ENCODE peak calls at places on chromosome X, in five cellular contexts. One of them, this sample, is unnamed.

GRCh38 chrX:75273483-75273882 is 402 bp upstream of the UPRT start:
- DNase-seq in central memory CD4-positive, alpha-beta T cell: no peak
- DNase-seq in NCI-H2081 treated with DMSO at 0.1 percent for 48 hours: no peak
- DNase-seq in AG04450: no peak
- DNase-seq in NCI-H1105 treated with DMSO at 0.1 percent for 48 hours: no peak
- DNase-seq in this sample: no peak

GRCh38 chrX:134537179-134537945 is 77.4 kb downstream of the HPRT1 start:
- DNase-seq in central memory CD4-positive, alpha-beta T cell: no peak
- DNase-seq in NCI-H2081 treated with DMSO at 0.1 percent for 48 hours: no peak
- DNase-seq in AG04450: no peak
- DNase-seq in NCI-H1105 treated with DMSO at 0.1 percent for 48 hours: no peak
- DNase-seq in this sample: no peak

GRCh38 chrX:39854772-39855747 is 242.7 kb downstream of the BCOR start:
- DNase-seq in central memory CD4-positive, alpha-beta T cell: peak
- DNase-seq in NCI-H2081 treated with DMSO at 0.1 percent for 48 hours: no peak
- DNase-seq in AG04450: no peak
- DNase-seq in NCI-H1105 treated with DMSO at 0.1 percent for 48 hours: no peak
- DNase-seq in this sample: peak

GRCh38 chrX:56728752-56729151 is 291 bp upstream of the NBDY start:
- DNase-seq in central memory CD4-positive, alpha-beta T cell: peak
- DNase-seq in NCI-H2081 treated with DMSO at 0.1 percent for 48 hours: peak
- DNase-seq in AG04450: no peak
- DNase-seq in NCI-H1105 treated with DMSO at 0.1 percent for 48 hours: peak
- DNase-seq in this sample: peak

GRCh38 chrX:130155564-130155963 is 10.1 kb downstream of the AIFM1 start:
- DNase-seq in central memory CD4-positive, alpha-beta T cell: no peak
- DNase-seq in NCI-H2081 treated with DMSO at 0.1 percent for 48 hours: no peak
- DNase-seq in AG04450: no peak
- DNase-seq in NCI-H1105 treated with DMSO at 0.1 percent for 48 hours: no peak
- DNase-seq in this sample: no peak

GRCh38 chrX:78514852-78515251 is 144.3 kb downstream of the RTL3 start:
- DNase-seq in central memory CD4-positive, alpha-beta T cell: peak
- DNase-seq in NCI-H2081 treated with DMSO at 0.1 percent for 48 hours: no peak
- DNase-seq in AG04450: no peak
- DNase-seq in NCI-H1105 treated with DMSO at 0.1 percent for 48 hours: no peak
- DNase-seq in this sample: peak

GRCh38 chrX:8341814-8342590 is 122.6 kb upstream of the VCX3B start:
- DNase-seq in central memory CD4-positive, alpha-beta T cell: no peak
- DNase-seq in NCI-H2081 treated with DMSO at 0.1 percent for 48 hours: no peak
- DNase-seq in AG04450: no peak
- DNase-seq in NCI-H1105 treated with DMSO at 0.1 percent for 48 hours: no peak
- DNase-seq in this sample: no peak

GRCh38 chrX:42803320-42803719 is 25.4 kb upstream of the PPP1R2C start:
- DNase-seq in central memory CD4-positive, alpha-beta T cell: no peak
- DNase-seq in NCI-H2081 treated with DMSO at 0.1 percent for 48 hours: no peak
- DNase-seq in AG04450: no peak
- DNase-seq in NCI-H1105 treated with DMSO at 0.1 percent for 48 hours: no peak
- DNase-seq in this sample: no peak

GRCh38 chrX:1027133-1027532 is 185.3 kb downstream of the CRLF2 start:
- DNase-seq in central memory CD4-positive, alpha-beta T cell: no peak
- DNase-seq in NCI-H2081 treated with DMSO at 0.1 percent for 48 hours: no peak
- DNase-seq in AG04450: no peak
- DNase-seq in NCI-H1105 treated with DMSO at 0.1 percent for 48 hours: no peak
- DNase-seq in this sample: peak

GRCh38 chrX:9899640-9900075 is 67.5 kb upstream of the CLDN34 start:
- DNase-seq in central memory CD4-positive, alpha-beta T cell: no peak
- DNase-seq in NCI-H2081 treated with DMSO at 0.1 percent for 48 hours: no peak
- DNase-seq in AG04450: peak
- DNase-seq in NCI-H1105 treated with DMSO at 0.1 percent for 48 hours: no peak
- DNase-seq in this sample: peak

GRCh38 chrX:75291611-75292010 is 17.7 kb downstream of the UPRT start:
- DNase-seq in central memory CD4-positive, alpha-beta T cell: no peak
- DNase-seq in NCI-H2081 treated with DMSO at 0.1 percent for 48 hours: no peak
- DNase-seq in AG04450: no peak
- DNase-seq in NCI-H1105 treated with DMSO at 0.1 percent for 48 hours: no peak
- DNase-seq in this sample: no peak

GRCh38 chrX:153970398-153971123 is 1.1 kb downstream of the HCFC1 start:
- DNase-seq in central memory CD4-positive, alpha-beta T cell: no peak
- DNase-seq in NCI-H2081 treated with DMSO at 0.1 percent for 48 hours: no peak
- DNase-seq in AG04450: no peak
- DNase-seq in NCI-H1105 treated with DMSO at 0.1 percent for 48 hours: peak
- DNase-seq in this sample: peak

GRCh38 chrX:49053223-49054072 is 5.4 kb upstream of the CCDC120 start:
- DNase-seq in central memory CD4-positive, alpha-beta T cell: peak
- DNase-seq in NCI-H2081 treated with DMSO at 0.1 percent for 48 hours: no peak
- DNase-seq in AG04450: no peak
- DNase-seq in NCI-H1105 treated with DMSO at 0.1 percent for 48 hours: peak
- DNase-seq in this sample: peak

GRCh38 chrX:22073928-22074327 is 41.8 kb downstream of the PHEX start:
- DNase-seq in central memory CD4-positive, alpha-beta T cell: no peak
- DNase-seq in NCI-H2081 treated with DMSO at 0.1 percent for 48 hours: no peak
- DNase-seq in AG04450: no peak
- DNase-seq in NCI-H1105 treated with DMSO at 0.1 percent for 48 hours: no peak
- DNase-seq in this sample: no peak

GRCh38 chrX:124211312-124211942 is 121.0 kb upstream of the TEX13D start:
- DNase-seq in central memory CD4-positive, alpha-beta T cell: peak
- DNase-seq in NCI-H2081 treated with DMSO at 0.1 percent for 48 hours: peak
- DNase-seq in AG04450: no peak
- DNase-seq in NCI-H1105 treated with DMSO at 0.1 percent for 48 hours: peak
- DNase-seq in this sample: peak

GRCh38 chrX:150196300-150196699 is 166.8 kb upstream of the MAMLD1 start:
- DNase-seq in central memory CD4-positive, alpha-beta T cell: no peak
- DNase-seq in NCI-H2081 treated with DMSO at 0.1 percent for 48 hours: no peak
- DNase-seq in AG04450: no peak
- DNase-seq in NCI-H1105 treated with DMSO at 0.1 percent for 48 hours: no peak
- DNase-seq in this sample: no peak

GRCh38 chrX:24395775-24396174 is 35.3 kb downstream of the SUPT20HL1 start:
- DNase-seq in central memory CD4-positive, alpha-beta T cell: peak
- DNase-seq in NCI-H2081 treated with DMSO at 0.1 percent for 48 hours: peak
- DNase-seq in AG04450: peak
- DNase-seq in NCI-H1105 treated with DMSO at 0.1 percent for 48 hours: peak
- DNase-seq in this sample: peak

GRCh38 chrX:79182616-79183015 is 38.1 kb downstream of the GPR174 start:
- DNase-seq in central memory CD4-positive, alpha-beta T cell: no peak
- DNase-seq in NCI-H2081 treated with DMSO at 0.1 percent for 48 hours: no peak
- DNase-seq in AG04450: no peak
- DNase-seq in NCI-H1105 treated with DMSO at 0.1 percent for 48 hours: no peak
- DNase-seq in this sample: peak

GRCh38 chrX:19739683-19740082 is 147.7 kb downstream of the SH3KBP1 start:
- DNase-seq in central memory CD4-positive, alpha-beta T cell: peak
- DNase-seq in NCI-H2081 treated with DMSO at 0.1 percent for 48 hours: no peak
- DNase-seq in AG04450: peak
- DNase-seq in NCI-H1105 treated with DMSO at 0.1 percent for 48 hours: no peak
- DNase-seq in this sample: peak

GRCh38 chrX:83422836-83423235 is 85.3 kb upstream of the POU3F4 start:
- DNase-seq in central memory CD4-positive, alpha-beta T cell: no peak
- DNase-seq in NCI-H2081 treated with DMSO at 0.1 percent for 48 hours: no peak
- DNase-seq in AG04450: no peak
- DNase-seq in NCI-H1105 treated with DMSO at 0.1 percent for 48 hours: no peak
- DNase-seq in this sample: no peak

GRCh38 chrX:13014111-13015094 is 30.0 kb downstream of the FAM9C start:
- DNase-seq in central memory CD4-positive, alpha-beta T cell: no peak
- DNase-seq in NCI-H2081 treated with DMSO at 0.1 percent for 48 hours: no peak
- DNase-seq in AG04450: no peak
- DNase-seq in NCI-H1105 treated with DMSO at 0.1 percent for 48 hours: no peak
- DNase-seq in this sample: no peak

GRCh38 chrX:110123331-110123782 is 120.4 kb downstream of the TMEM164 start:
- DNase-seq in central memory CD4-positive, alpha-beta T cell: no peak
- DNase-seq in NCI-H2081 treated with DMSO at 0.1 percent for 48 hours: no peak
- DNase-seq in AG04450: no peak
- DNase-seq in NCI-H1105 treated with DMSO at 0.1 percent for 48 hours: no peak
- DNase-seq in this sample: no peak

GRCh38 chrX:66863721-66864120 is 224.8 kb upstream of the EDA2R start:
- DNase-seq in central memory CD4-positive, alpha-beta T cell: no peak
- DNase-seq in NCI-H2081 treated with DMSO at 0.1 percent for 48 hours: no peak
- DNase-seq in AG04450: no peak
- DNase-seq in NCI-H1105 treated with DMSO at 0.1 percent for 48 hours: no peak
- DNase-seq in this sample: no peak

GRCh38 chrX:65697915-65698796 is 30.7 kb downstream of the MSN start:
- DNase-seq in central memory CD4-positive, alpha-beta T cell: peak
- DNase-seq in NCI-H2081 treated with DMSO at 0.1 percent for 48 hours: no peak
- DNase-seq in AG04450: no peak
- DNase-seq in NCI-H1105 treated with DMSO at 0.1 percent for 48 hours: no peak
- DNase-seq in this sample: peak

GRCh38 chrX:31228415-31228832 is 156.6 kb upstream of the FTHL17 start:
- DNase-seq in central memory CD4-positive, alpha-beta T cell: no peak
- DNase-seq in NCI-H2081 treated with DMSO at 0.1 percent for 48 hours: no peak
- DNase-seq in AG04450: peak
- DNase-seq in NCI-H1105 treated with DMSO at 0.1 percent for 48 hours: no peak
- DNase-seq in this sample: peak

GRCh38 chrX:12984629-12985303 is 9.9 kb downstream of the TMSB4X start:
- DNase-seq in central memory CD4-positive, alpha-beta T cell: peak
- DNase-seq in NCI-H2081 treated with DMSO at 0.1 percent for 48 hours: no peak
- DNase-seq in AG04450: no peak
- DNase-seq in NCI-H1105 treated with DMSO at 0.1 percent for 48 hours: peak
- DNase-seq in this sample: peak

GRCh38 chrX:73127700-73128241 is 48.5 kb upstream of the PABPC1L2A start:
- DNase-seq in central memory CD4-positive, alpha-beta T cell: no peak
- DNase-seq in NCI-H2081 treated with DMSO at 0.1 percent for 48 hours: no peak
- DNase-seq in AG04450: no peak
- DNase-seq in NCI-H1105 treated with DMSO at 0.1 percent for 48 hours: peak
- DNase-seq in this sample: no peak

This sample was measured in GM12865.